ENCODE peak calls at places on chromosome 19, in five cellular contexts. One of them, this sample, is unnamed.

GRCh38 chr19:36259211-36259610 is 44.3 kb downstream of the ZNF146 start:
- DNase-seq in H1: no peak
- DNase-seq in trophoblast cell: no peak
- DNase-seq in H9: no peak
- DNase-seq in mesenchymal stem cell: no peak
- DNase-seq in this sample: no peak

GRCh38 chr19:18119243-18120105 is 21.9 kb downstream of the MAST3 start:
- DNase-seq in H9: no peak
- DNase-seq in mesenchymal stem cell: no peak
- DNase-seq in trophoblast cell: no peak
- DNase-seq in H1: no peak
- DNase-seq in this sample: no peak

GRCh38 chr19:18150776-18151624 is 2.0 kb upstream of the PIK3R2 start:
- DNase-seq in H9: no peak
- DNase-seq in mesenchymal stem cell: no peak
- DNase-seq in H1: no peak
- DNase-seq in trophoblast cell: no peak
- DNase-seq in this sample: no peak

GRCh38 chr19:49497047-49497789 is 984 bp downstream of the RPS11 start:
- DNase-seq in trophoblast cell: peak; percentile 55
- DNase-seq in H1: no peak
- DNase-seq in mesenchymal stem cell: peak; percentile 58
- DNase-seq in H9: peak; percentile 54
- DNase-seq in this sample: no peak

GRCh38 chr19:16377521-16377920 is 52.9 kb downstream of the KLF2 start:
- DNase-seq in trophoblast cell: no peak
- DNase-seq in H1: no peak
- DNase-seq in H9: peak; percentile 20
- DNase-seq in mesenchymal stem cell: no peak
- DNase-seq in this sample: no peak

GRCh38 chr19:38506375-38506722 is 72.9 kb downstream of the RYR1 start:
- DNase-seq in mesenchymal stem cell: no peak
- DNase-seq in H1: no peak
- DNase-seq in trophoblast cell: no peak
- DNase-seq in H9: no peak
- DNase-seq in this sample: no peak

GRCh38 chr19:39681416-39681815 is 22.9 kb upstream of the LGALS14 start:
- DNase-seq in mesenchymal stem cell: no peak
- DNase-seq in trophoblast cell: no peak
- DNase-seq in H1: no peak
- DNase-seq in H9: no peak
- DNase-seq in this sample: no peak

GRCh38 chr19:8518536-8518935 is 4.6 kb upstream of the ZNF414 start:
- DNase-seq in H9: no peak
- DNase-seq in mesenchymal stem cell: no peak
- DNase-seq in H1: no peak
- DNase-seq in trophoblast cell: no peak
- DNase-seq in this sample: no peak

GRCh38 chr19:49520705-49521319 is 7.0 kb upstream of the RCN3 start:
- DNase-seq in mesenchymal stem cell: no peak
- DNase-seq in H9: no peak
- DNase-seq in trophoblast cell: no peak
- DNase-seq in H1: no peak
- DNase-seq in this sample: no peak

GRCh38 chr19:48480476-48481190 is 11.5 kb downstream of the CYTH2 start:
- DNase-seq in mesenchymal stem cell: no peak
- DNase-seq in trophoblast cell: no peak
- DNase-seq in H1: no peak
- DNase-seq in H9: no peak
- DNase-seq in this sample: no peak

GRCh38 chr19:39502640-39503417 is 4.1 kb downstream of the DLL3 start:
- DNase-seq in H9: peak; percentile 81
- DNase-seq in trophoblast cell: peak; percentile 77
- DNase-seq in H1: no peak
- DNase-seq in mesenchymal stem cell: peak; percentile 53
- DNase-seq in this sample: peak; percentile 59

GRCh38 chr19:18194554-18195238 is 1.7 kb downstream of the MPV17L2 start:
- DNase-seq in H1: no peak
- DNase-seq in trophoblast cell: no peak
- DNase-seq in mesenchymal stem cell: peak; percentile 24
- DNase-seq in H9: peak; percentile 77
- DNase-seq in this sample: no peak

GRCh38 chr19:7926727-7927604 is 1.0 kb upstream of the CTXN1 start:
- DNase-seq in mesenchymal stem cell: no peak
- DNase-seq in H9: no peak
- DNase-seq in trophoblast cell: no peak
- DNase-seq in H1: no peak
- DNase-seq in this sample: no peak

GRCh38 chr19:28560786-28561185 is 652.2 kb downstream of the UQCRFS1 start:
- DNase-seq in H1: no peak
- DNase-seq in mesenchymal stem cell: no peak
- DNase-seq in trophoblast cell: no peak
- DNase-seq in H9: no peak
- DNase-seq in this sample: no peak

GRCh38 chr19:41354343-41354974 is 737 bp upstream of the TGFB1 start:
- DNase-seq in H1: no peak
- DNase-seq in H9: no peak
- DNase-seq in trophoblast cell: no peak
- DNase-seq in mesenchymal stem cell: no peak
- DNase-seq in this sample: no peak

GRCh38 chr19:14440049-14440448 is 6.9 kb downstream of the PKN1 start:
- DNase-seq in mesenchymal stem cell: no peak
- DNase-seq in trophoblast cell: no peak
- DNase-seq in H1: no peak
- DNase-seq in H9: no peak
- DNase-seq in this sample: no peak

GRCh38 chr19:51091895-51092873 is 9.5 kb upstream of the KLK14 start:
- DNase-seq in H9: no peak
- DNase-seq in H1: no peak
- DNase-seq in mesenchymal stem cell: no peak
- DNase-seq in trophoblast cell: no peak
- DNase-seq in this sample: no peak

DNA sequence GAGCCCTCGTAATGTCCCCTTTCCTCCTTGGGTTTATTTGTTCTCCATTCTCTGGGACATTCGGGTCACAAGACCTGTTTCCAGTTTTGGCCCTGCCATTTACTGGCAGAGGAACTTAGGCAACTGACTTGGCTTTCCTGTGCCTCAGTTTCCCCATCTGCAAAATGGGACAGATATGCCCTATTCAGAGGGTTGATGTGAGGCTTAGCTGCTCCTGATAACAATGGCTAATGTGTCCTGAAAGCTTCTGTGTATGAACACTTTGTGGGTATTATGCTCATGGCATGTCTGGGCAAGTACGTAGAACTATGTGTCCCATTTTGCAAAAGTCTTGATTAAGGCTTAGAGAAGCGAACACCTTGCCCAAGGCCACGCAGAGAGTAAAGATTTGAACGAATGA is 1.0 kb downstream of the ZNF524 start:
- DNase-seq in trophoblast cell: no peak
- DNase-seq in H1: no peak
- DNase-seq in mesenchymal stem cell: no peak
- DNase-seq in H9: no peak
- DNase-seq in this sample: no peak
- H4K8ac ChIP-seq in trophoblast cell: peak overlapping the region; percentile 47
- H4K8ac ChIP-seq in H1: no peak overlapping the region
- H4K8ac ChIP-seq in mesenchymal stem cell: peak overlapping the region; percentile 5
- H4K8ac ChIP-seq in H9: no peak overlapping the region
- H4K8ac ChIP-seq in this sample: no peak overlapping the region

DNA sequence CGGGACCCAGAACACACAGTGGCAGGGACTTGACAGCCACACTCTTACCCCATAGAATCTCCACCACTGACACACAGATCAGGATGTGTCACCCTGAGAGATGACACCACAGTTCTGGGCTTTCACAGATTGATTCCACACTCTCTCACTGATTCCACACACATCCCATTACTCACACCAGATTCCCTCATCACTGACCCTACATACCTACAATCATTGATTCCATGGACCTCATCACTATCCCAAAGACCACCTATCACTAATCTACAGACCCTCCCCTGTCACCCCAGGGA is 57.6 kb upstream of the ZNF527 start:
- DNase-seq in H9: no peak
- DNase-seq in mesenchymal stem cell: no peak
- DNase-seq in H1: no peak
- DNase-seq in trophoblast cell: no peak
- DNase-seq in this sample: no peak
- H3K9ac ChIP-seq in H9: no peak overlapping the region
- H3K9ac ChIP-seq in mesenchymal stem cell: peak overlapping the region; percentile 70
- H3K9ac ChIP-seq in H1: peak overlapping the region; percentile 32
- H3K9ac ChIP-seq in trophoblast cell: no peak overlapping the region
- H3K9ac ChIP-seq in this sample: no peak overlapping the region

DNA sequence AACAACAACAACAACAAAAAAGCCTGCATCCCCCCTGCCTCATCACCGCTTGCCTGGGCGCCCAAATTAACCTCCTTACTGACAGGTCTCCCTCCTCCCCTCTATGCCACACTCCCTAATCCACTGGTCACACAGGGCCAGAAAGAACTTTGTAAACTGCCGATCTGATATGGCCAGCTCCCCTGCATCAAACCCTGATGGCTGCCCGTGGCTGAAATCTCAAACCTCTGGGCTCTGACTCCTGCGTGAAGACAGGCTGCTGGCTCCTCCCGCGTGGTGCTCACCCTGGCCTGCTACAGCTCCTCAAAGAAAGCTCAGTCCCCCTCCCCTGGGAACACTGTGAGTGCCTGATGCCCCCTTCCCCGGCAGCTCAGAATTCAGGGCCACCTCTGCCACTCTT is 7.6 kb downstream of the ISOC2 start:
- DNase-seq in H9: no peak
- DNase-seq in trophoblast cell: no peak
- DNase-seq in mesenchymal stem cell: no peak
- DNase-seq in H1: no peak
- DNase-seq in this sample: no peak
- H2BK12ac ChIP-seq in H9: no peak overlapping the region
- H2BK12ac ChIP-seq in trophoblast cell: no peak overlapping the region
- H2BK12ac ChIP-seq in mesenchymal stem cell: no peak overlapping the region
- H2BK12ac ChIP-seq in H1: no peak overlapping the region
- H2BK12ac ChIP-seq in this sample: peak overlapping the region; percentile 68

DNA sequence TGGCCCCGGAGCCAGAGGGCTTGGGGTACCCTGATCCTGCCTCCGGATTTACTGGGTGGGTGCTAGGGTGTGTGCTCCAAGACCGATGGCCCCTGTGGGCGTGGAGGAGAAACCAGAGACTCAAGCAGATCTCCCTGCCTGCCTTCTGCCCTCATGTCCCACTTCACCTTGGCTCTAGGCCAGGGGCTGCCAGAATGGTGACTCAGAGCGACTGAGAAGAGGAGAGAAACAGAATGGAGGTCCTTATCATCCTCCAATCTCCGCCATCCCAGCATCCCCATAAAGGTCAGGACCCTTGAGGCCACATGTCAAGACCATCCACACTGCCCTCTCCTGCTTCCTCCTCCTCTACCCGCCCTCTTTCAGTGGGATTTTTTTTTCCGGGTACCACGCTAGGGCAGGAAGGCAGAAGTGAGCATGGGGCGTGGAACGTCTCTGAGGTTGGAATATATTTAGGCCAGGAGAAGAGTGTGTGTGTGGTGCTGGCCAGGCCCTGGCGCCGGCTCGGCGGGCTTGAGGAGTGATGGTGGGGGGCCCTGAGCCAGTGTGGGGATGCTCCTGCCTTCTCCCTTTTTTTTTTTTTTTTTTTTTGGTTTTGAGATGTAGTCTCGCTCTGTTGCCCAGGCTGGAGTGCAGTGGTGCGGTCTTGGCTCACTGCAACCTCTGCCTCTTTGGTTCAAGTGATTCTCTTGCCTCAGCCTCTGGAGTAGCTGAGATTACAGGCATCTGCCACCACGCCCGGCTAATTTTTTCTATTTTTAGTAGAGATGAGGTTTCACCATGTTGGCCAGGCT is 22.3 kb downstream of the IER2 start:
- DNase-seq in mesenchymal stem cell: peak; percentile 91
- DNase-seq in H9: no peak
- DNase-seq in trophoblast cell: peak; percentile 87
- DNase-seq in H1: no peak
- DNase-seq in this sample: no peak
- H4K8ac ChIP-seq in mesenchymal stem cell: peak overlapping the region; percentile 95
- H4K8ac ChIP-seq in H9: no peak overlapping the region
- H4K8ac ChIP-seq in trophoblast cell: peak overlapping the region; percentile 15
- H4K8ac ChIP-seq in H1: peak overlapping the region; percentile 85
- H4K8ac ChIP-seq in this sample: no peak overlapping the region

This sample was measured in neuronal stem cell.